ENCODE peak calls at places on chromosomes 4 and X, in seven cellular contexts. V is H1, Z is neuronal stem cell, O is mesendoderm, I is H9, L is mesenchymal stem cell, K is trophoblast cell. C is an unnamed sample.

GRCh38 chr4:152634110-152634760 is 45.6 kb downstream of the TMEM154 start:
- DNase-seq in O (no peak), V (no peak), L (no peak), Z (no peak), I (no peak), K (no peak), C (no peak)

GRCh38 chr4:168740686-168741085 is 243.8 kb downstream of the PALLD start:
- DNase-seq in L (no peak), K (no peak), Z (no peak), V (no peak), O (no peak), I (no peak), C (no peak)

GRCh38 chr4:6885953-6886557 is 23.6 kb upstream of the TBC1D14 start:
- DNase-seq in O (peak), L (peak), I (no peak), Z (no peak), V (no peak), K (no peak), C (peak)

GRCh38 chr4:24770111-24770584 is 25.2 kb upstream of the SOD3 start:
- DNase-seq in K (no peak), O (peak), Z (no peak), I (no peak), L (peak), V (peak), C (peak)

GRCh38 chrX:103329991-103330390 is at the start of gene TCEAL7:
- DNase-seq in L (no peak), V (no peak), O (peak), I (peak), K (peak), Z (no peak), C (peak)

GRCh38 chrX:23805379-23805778 is 22.4 kb downstream of the SAT1 start:
- DNase-seq in K (no peak), O (no peak), V (no peak), Z (no peak), L (no peak), I (no peak), C (no peak)

GRCh38 chr4:76830612-76831474 is 67.1 kb downstream of the SOWAHB start:
- DNase-seq in L (peak), I (no peak), V (no peak), Z (peak), K (no peak), O (peak), C (peak)

GRCh38 chrX:143570747-143571146 is 53.5 kb upstream of the SPANXN3 start:
- DNase-seq in I (no peak), Z (no peak), O (no peak), K (no peak), L (no peak), V (no peak), C (no peak)

GRCh38 chr4:98143001-98143899 is at the start of gene STPG2:
- DNase-seq in Z (peak), K (peak), I (peak), L (peak), V (peak), O (peak), C (peak)

GRCh38 chr4:119315036-119315435 is 6.9 kb downstream of the FABP2 start:
- DNase-seq in L (no peak), K (no peak), Z (no peak), O (no peak), I (no peak), V (no peak), C (peak)

GRCh38 chr4:1288786-1289185 is 905 bp upstream of the MAEA start:
- DNase-seq in I (no peak), V (no peak), O (no peak), K (no peak), Z (no peak), L (no peak), C (no peak)

GRCh38 chrX:80334583-80334982 is 85.7 kb upstream of the TENT5D start:
- DNase-seq in I (no peak), V (no peak), L (no peak), O (no peak), Z (no peak), K (no peak), C (no peak)

GRCh38 chr4:60042941-60043340 is 1157.2 kb upstream of the ADGRL3 start:
- DNase-seq in I (no peak), L (no peak), O (peak), K (no peak), V (no peak), Z (no peak), C (no peak)

GRCh38 chrX:10015711-10016515 is 48.8 kb downstream of the CLDN34 start:
- DNase-seq in V (no peak), I (peak), O (peak), L (peak), Z (no peak), K (no peak), C (peak)

GRCh38 chrX:72381439-72382198 is 75.9 kb upstream of the CITED1 start:
- DNase-seq in K (no peak), L (peak), Z (no peak), O (no peak), V (no peak), I (no peak), C (no peak)

GRCh38 chr4:154822775-154823174 is 41.7 kb downstream of the RBM46 start:
- DNase-seq in V (no peak), Z (no peak), K (no peak), O (no peak), L (peak), I (no peak), C (peak)

GRCh38 chr4:40193018-40193571 is 3.7 kb upstream of the RHOH start:
- DNase-seq in I (no peak), K (peak), Z (no peak), L (no peak), O (no peak), V (no peak), C (no peak)

GRCh38 chr4:167023359-167023925 is 210.9 kb downstream of the SPOCK3 start:
- DNase-seq in I (no peak), K (no peak), L (no peak), Z (no peak), V (no peak), O (no peak), C (no peak)

GRCh38 chrX:152313529-152314302 is 137.4 kb downstream of the GABRA3 start:
- DNase-seq in K (no peak), V (no peak), Z (no peak), O (peak), L (no peak), I (no peak), C (no peak)

GRCh38 chrX:13826770-13827169 is 9.9 kb upstream of the GPM6B start:
- DNase-seq in L (no peak), I (no peak), K (no peak), Z (no peak), V (no peak), O (no peak), C (no peak)

GRCh38 chrX:40945366-40945713 is 139.9 kb upstream of the USP9X start:
- DNase-seq in Z (no peak), L (peak), I (no peak), V (no peak), K (peak), O (peak), C (peak)

GRCh38 chrX:150897371-150898319 is 823 bp downstream of the CD99L2 start:
- DNase-seq in V (no peak), Z (no peak), I (peak), O (peak), L (peak), K (no peak), C (no peak)

GRCh38 chr4:89222171-89222570 is 85.4 kb downstream of the GPRIN3 start:
- DNase-seq in L (no peak), Z (no peak), O (no peak), I (no peak), K (peak), V (no peak), C (no peak)

GRCh38 chrX:110042521-110042920 is 39.6 kb downstream of the TMEM164 start:
- DNase-seq in K (no peak), L (peak), I (no peak), Z (no peak), O (no peak), V (no peak), C (peak)

GRCh38 chr4:54568184-54568583 is 89.6 kb upstream of the KIT start:
- DNase-seq in Z (no peak), I (no peak), O (no peak), K (peak), V (no peak), L (peak), C (peak)

GRCh38 chr4:145779319-145779801 is 99.4 kb downstream of the C4orf51 start:
- DNase-seq in V (peak), O (peak), Z (no peak), I (no peak), L (peak), K (peak), C (no peak)

GRCh38 chr4:154490261-154490588 is 1.4 kb downstream of the DCHS2 start:
- DNase-seq in L (no peak), V (no peak), K (no peak), Z (peak), O (peak), I (peak), C (no peak)

GRCh38 chrX:16946361-16946964 is at the start of gene REPS2:
- DNase-seq in Z (peak), K (peak), I (peak), O (peak), L (peak), V (peak), C (peak)

GRCh38 chr4:791866-792630 is 33.9 kb downstream of the CPLX1 start:
- DNase-seq in O (peak), L (no peak), Z (no peak), K (no peak), I (peak), V (no peak), C (no peak)

GRCh38 chr4:26086621-26087068 is 172.6 kb downstream of the SMIM20 start:
- DNase-seq in L (no peak), Z (no peak), V (no peak), I (no peak), K (no peak), O (no peak), C (no peak)

GRCh38 chr4:85726555-85726954 is 251.6 kb downstream of the ARHGAP24 start:
- DNase-seq in O (no peak), Z (no peak), L (no peak), V (no peak), I (no peak), K (no peak), C (no peak)

GRCh38 chrX:69523314-69523713 is 19.2 kb downstream of the NALF2 start:
- DNase-seq in K (no peak), V (no peak), I (no peak), O (peak), Z (no peak), L (no peak), C (no peak)

GRCh38 chr4:24980064-24980690 is 50.6 kb downstream of the LGI2 start:
- DNase-seq in K (peak), Z (peak), L (peak), I (peak), O (peak), V (peak), C (peak)

GRCh38 chrX:19846995-19847790 is 40.2 kb downstream of the SH3KBP1 start:
- DNase-seq in V (peak), O (peak), Z (no peak), L (peak), K (peak), I (no peak), C (peak)

GRCh38 chrX:83860846-83861245 is at the start of gene CYLC1:
- DNase-seq in K (no peak), I (no peak), V (no peak), O (no peak), L (no peak), Z (no peak), C (no peak)

GRCh38 chr4:43014266-43014665 is 121.8 kb downstream of the GRXCR1 start:
- DNase-seq in K (no peak), I (no peak), V (no peak), Z (no peak), L (no peak), O (no peak), C (no peak)

GRCh38 chr4:187687701-187688100 is 307.9 kb upstream of the ZFP42 start:
- DNase-seq in K (no peak), L (peak), O (no peak), Z (no peak), V (no peak), I (no peak), C (peak)

GRCh38 chr4:181799670-181800069 is 443.5 kb upstream of the TENM3 start:
- DNase-seq in K (no peak), I (no peak), L (no peak), Z (no peak), O (no peak), V (no peak), C (no peak)
- H2AK5ac ChIP-seq in K (no peak), I (no peak), L (no peak), Z (no peak), O (no peak), V (no peak), C (no peak)

DNA sequence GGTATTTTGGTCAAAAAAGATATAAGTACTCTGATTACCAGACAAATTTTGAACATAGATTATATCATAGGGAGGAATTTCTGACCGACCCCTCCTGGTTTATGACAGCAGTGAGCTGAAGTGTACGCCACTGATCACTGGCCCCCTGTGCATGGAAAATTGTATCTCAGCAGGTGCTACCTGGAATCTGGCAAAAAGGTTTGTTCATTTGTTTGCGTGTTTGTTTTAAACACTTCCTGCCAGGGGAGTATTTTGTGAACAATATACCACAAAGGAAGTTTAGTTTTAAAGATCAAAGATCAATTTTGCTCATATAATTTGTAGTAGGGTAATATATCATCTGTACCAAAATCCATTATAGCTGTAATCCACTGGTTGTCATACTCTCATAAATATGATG is 219.7 kb upstream of the TENM3 start:
- DNase-seq in Z (no peak), L (no peak), O (no peak), V (no peak), I (no peak), K (no peak), C (no peak)
- H3K18ac ChIP-seq in Z (no peak), L (no peak), O (no peak), V (no peak), I (no peak), K (no peak), C (no peak)

GRCh38 chr4:158170691-158171455 is 2.0 kb downstream of the GASK1B start:
- DNase-seq in O (peak), V (no peak), I (peak), Z (no peak), L (peak), K (peak), C (peak)

GRCh38 chr4:158169931-158170690 is 2.7 kb downstream of the GASK1B start:
- DNase-seq in V (no peak), O (no peak), L (peak), Z (no peak), I (no peak), K (no peak), C (peak)

GRCh38 chr4:158172558-158173258 is at the start of gene GASK1B:
- DNase-seq in V (no peak), K (no peak), L (peak), I (peak), O (peak), Z (peak), C (peak)

GRCh38 chr4:158171456-158171790 is 1.4 kb downstream of the GASK1B start:
- DNase-seq in K (no peak), O (no peak), V (no peak), Z (no peak), I (no peak), L (no peak), C (no peak)

GRCh38 chr4:158172196-158172557 is 648 bp downstream of the GASK1B start:
- DNase-seq in V (no peak), O (no peak), L (peak), Z (no peak), I (no peak), K (no peak), C (peak)
- H2AK5ac ChIP-seq in V (no peak), O (no peak), L (no peak), Z (no peak), I (no peak), K (no peak), C (no peak)

GRCh38 chr4:132299866-132300265 is 849.2 kb upstream of the PCDH10 start:
- DNase-seq in I (no peak), Z (no peak), V (no peak), O (no peak), L (no peak), K (no peak), C (no peak)

DNA sequence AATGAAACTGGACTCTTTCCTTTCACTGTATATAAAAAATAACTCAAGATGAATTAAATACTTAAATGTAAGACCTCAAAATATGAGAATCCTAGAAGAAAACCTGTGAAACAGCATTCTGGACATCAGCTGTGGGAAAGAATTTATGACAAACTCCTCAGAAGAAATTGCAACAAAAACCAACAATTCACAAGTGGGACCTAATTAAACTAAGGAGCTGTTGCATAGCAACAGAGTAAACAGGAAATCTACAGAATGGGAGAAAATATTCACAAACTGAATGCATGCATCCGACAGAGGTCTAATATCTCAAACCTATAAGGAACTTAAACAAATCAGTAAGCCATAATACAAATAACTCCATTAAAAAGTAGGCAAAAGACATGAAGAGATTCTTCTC is 851.7 kb upstream of the PCDH10 start:
- DNase-seq in K (no peak), L (peak), V (no peak), I (no peak), Z (no peak), O (peak), C (peak)
- H3K18ac ChIP-seq in K (no peak), L (no peak), V (no peak), I (no peak), Z (no peak), O (no peak), C (no peak)

DNA sequence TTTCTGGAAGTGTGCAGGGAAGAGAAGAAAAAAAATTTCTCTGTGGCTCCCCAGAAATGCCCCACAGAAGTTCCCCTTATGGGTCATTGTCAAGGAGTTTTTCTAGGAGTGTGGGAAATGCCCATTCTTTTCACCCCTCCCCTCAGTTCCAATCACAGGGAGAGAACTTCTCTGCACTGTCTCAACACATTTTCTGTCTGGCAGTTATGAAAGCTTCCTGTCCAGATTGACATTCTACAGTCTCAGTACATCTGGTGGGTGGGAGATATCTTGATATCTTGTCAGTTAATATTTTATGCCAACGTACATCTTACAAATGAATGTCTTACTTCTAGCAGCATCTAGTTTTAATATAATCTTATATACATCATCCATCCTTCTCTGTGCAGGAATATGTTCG is 566.8 kb upstream of the AADAT start:
- DNase-seq in L (no peak), Z (no peak), K (no peak), V (no peak), O (no peak), I (no peak), C (no peak)
- H2AK5ac ChIP-seq in L (no peak), Z (no peak), K (no peak), V (no peak), O (no peak), I (no peak), C (no peak)

DNA sequence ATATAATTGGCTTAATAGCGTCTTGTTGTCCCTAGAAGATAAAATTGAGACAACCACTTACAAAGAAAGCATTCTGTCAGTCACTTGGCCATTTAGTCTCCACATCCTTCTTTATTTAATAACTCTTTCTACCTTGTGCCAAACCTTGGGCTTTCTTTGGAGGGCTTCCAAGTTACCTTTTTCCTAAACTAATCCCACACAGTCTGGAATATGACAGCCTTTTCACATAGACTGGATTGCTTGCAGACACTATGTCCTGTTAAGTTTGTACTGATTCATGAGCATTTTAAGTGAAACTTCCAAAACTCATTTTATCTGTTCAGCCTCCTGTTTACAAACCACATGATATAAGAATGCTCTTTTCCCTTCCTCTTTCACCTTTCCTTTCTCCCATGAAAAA is 133.1 kb downstream of the AFF2 start:
- DNase-seq in Z (no peak), I (no peak), K (no peak), L (no peak), V (no peak), O (no peak), C (no peak)
- H3K18ac ChIP-seq in Z (no peak), I (no peak), K (no peak), L (no peak), V (no peak), O (no peak), C (no peak)

GRCh38 chr4:28101583-28101982 is 1240.9 kb downstream of the STIM2 start:
- DNase-seq in L (no peak), O (no peak), Z (no peak), I (no peak), K (no peak), V (no peak), C (no peak)
- H2AK5ac ChIP-seq in L (no peak), O (no peak), Z (no peak), I (no peak), K (no peak), V (no peak), C (no peak)

DNA sequence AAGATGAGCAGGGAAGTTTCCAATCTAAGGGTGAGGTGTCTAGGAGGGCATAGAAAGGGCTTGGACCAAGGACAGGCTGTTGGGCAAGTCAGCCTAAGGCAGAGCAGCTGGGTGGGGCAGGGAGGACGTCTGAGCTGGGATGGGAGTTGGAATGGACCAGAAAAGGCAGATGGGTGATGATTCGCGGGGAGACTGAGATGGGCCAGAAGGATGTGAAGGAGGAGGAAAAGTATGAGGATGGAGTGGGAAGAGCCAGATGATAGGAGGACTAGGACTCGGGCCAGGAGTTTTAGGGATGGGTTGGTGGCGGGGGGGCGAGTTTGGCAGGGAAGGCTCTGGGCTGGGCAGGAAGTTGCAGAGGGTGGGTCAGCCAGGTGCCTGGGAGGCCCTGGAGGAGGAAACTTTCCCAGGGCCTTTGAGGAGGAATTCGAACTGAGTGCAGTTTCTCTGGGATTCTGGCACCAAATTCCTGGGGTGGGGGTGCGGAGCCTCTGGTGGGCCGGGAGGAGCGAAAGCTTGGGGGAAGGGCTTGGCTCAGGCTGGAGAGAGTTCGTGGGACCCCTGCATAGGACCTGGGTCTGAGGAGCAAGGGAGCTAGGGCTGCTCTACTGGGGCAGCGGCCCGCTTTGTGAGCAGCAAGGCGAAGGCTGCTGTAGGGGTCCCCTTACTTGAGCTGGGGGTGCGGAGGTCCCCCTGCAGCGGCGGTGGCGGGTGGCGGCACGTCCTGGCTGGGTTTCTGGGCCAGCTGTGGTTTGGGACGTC is 8.7 kb upstream of the TIMP1 start:
- DNase-seq in L (peak), Z (peak), O (peak), I (peak), V (no peak), K (no peak), C (peak)
- H3K18ac ChIP-seq in L (peak), Z (peak), O (peak), I (peak), V (peak), K (peak), C (peak)

C was measured in IMR-90.